ENCODE peak calls at places on chromosome 14, in five cellular contexts. I is uterus; V is left ventricle myocardium inferior; S is HepG2; W is CD8-positive, alpha-beta T cell. M is an unnamed sample. For H3K27me3, the result is how much of the 10 kb centered on the place peaks cover.

GRCh38 chr14:89304972-89305703 is 111.9 kb downstream of the FOXN3 start:
- DNase-seq in I (peak), V (no peak), S (no peak), W (no peak), M (no peak)

GRCh38 chr14:35959835-35960234 is 133.7 kb downstream of the BRMS1L start:
- DNase-seq in I (no peak), V (no peak), S (no peak), W (no peak), M (no peak)

GRCh38 chr14:101464984-101465794 is 96.1 kb upstream of the DIO3 start:
- DNase-seq in I (no peak), V (no peak), S (no peak), W (peak), M (no peak)

GRCh38 chr14:67599698-67600561 is at the start of gene PIGH:
- DNase-seq in I (peak), V (peak), S (peak), W (peak), M (peak)

GRCh38 chr14:72891666-72892102 is 2.2 kb downstream of the DPF3 start:
- DNase-seq in I (no peak), V (no peak), S (no peak), W (no peak), M (no peak)

GRCh38 chr14:46054526-46054925 is 597.1 kb downstream of the RPL10L start:
- DNase-seq in I (no peak), V (no peak), S (no peak), W (no peak), M (no peak)

GRCh38 chr14:94239416-94239815 is 53.7 kb downstream of the SERPINA10 start:
- DNase-seq in I (no peak), V (no peak), S (no peak), W (no peak), M (no peak)

GRCh38 chr14:21024668-21025373 is at the start of gene NDRG2:
- DNase-seq in I (peak), V (peak), S (peak), W (peak), M (peak)

GRCh38 chr14:93879362-93879983 is 47.7 kb upstream of the FAM181A start:
- DNase-seq in I (no peak), V (no peak), S (no peak), W (no peak), M (no peak)

GRCh38 chr14:78005325-78005724 is 164.8 kb upstream of the NRXN3 start:
- DNase-seq in I (no peak), V (no peak), S (no peak), W (no peak), M (no peak)

GRCh38 chr14:74962493-74962892 is 7.1 kb upstream of the PGF start:
- DNase-seq in I (no peak), V (no peak), S (no peak), W (no peak), M (no peak)

GRCh38 chr14:85399196-85399595 is 130.7 kb upstream of the FLRT2 start:
- DNase-seq in I (no peak), V (no peak), S (no peak), W (no peak), M (no peak)

GRCh38 chr14:32524609-32525391 is 195.7 kb downstream of the AKAP6 start:
- DNase-seq in I (no peak), V (no peak), S (no peak), W (no peak), M (no peak)

GRCh38 chr14:34680806-34681479 is 33.5 kb downstream of the CFL2 start:
- DNase-seq in I (no peak), V (no peak), S (no peak), W (no peak), M (no peak)

GRCh38 chr14:35336171-35337073 is 44.2 kb downstream of the PSMA6 start:
- DNase-seq in I (peak), V (peak), S (peak), W (no peak), M (no peak)

GRCh38 chr14:74609721-74610120 is 2.3 kb downstream of the LTBP2 start:
- DNase-seq in I (peak), V (no peak), S (no peak), W (no peak), M (no peak)

GRCh38 chr14:55711171-55711811 is 131.3 kb downstream of the KTN1 start:
- DNase-seq in I (no peak), V (no peak), S (no peak), W (no peak), M (no peak)

GRCh38 chr14:52733824-52734223 is 3.9 kb downstream of the STYX start:
- DNase-seq in I (no peak), V (no peak), S (no peak), W (no peak), M (no peak)

GRCh38 chr14:104252256-104253215 is 114.1 kb downstream of the KIF26A start:
- DNase-seq in I (no peak), V (no peak), S (no peak), W (peak), M (no peak)

GRCh38 chr14:80426686-80427085 is 215.4 kb upstream of the DIO2 start:
- DNase-seq in I (no peak), V (no peak), S (no peak), W (no peak), M (no peak)

GRCh38 chr14:75274899-75275569 is 3.6 kb upstream of the FOS start:
- DNase-seq in I (no peak), V (peak), S (no peak), W (peak), M (no peak)

DNA sequence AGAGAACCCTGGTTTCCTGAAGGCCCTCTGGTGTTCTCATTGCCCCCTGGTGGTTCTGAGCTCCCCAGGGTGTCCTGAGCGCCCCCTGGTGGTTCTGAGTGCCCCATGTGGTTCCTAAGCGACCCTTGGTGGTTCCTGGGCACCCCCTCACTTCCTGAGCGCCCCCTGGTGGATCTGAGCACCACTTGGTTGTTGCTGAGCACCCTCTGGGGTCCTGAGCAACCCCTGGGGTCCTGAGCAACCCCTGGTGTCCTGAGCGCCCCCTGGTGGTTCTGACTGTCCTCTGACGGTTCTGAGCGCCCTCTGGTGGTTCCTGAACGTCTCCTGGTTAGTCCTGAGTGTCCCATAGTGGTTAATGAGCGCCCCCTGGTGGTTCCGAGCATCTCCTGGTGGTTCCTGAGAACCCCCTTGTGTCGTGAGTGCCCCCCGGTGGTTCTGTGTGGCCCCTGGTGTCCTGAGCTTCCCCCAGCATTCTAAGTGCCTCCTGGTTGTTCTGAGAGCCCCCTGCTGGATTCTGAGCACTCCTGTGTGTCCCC is 568.3 kb downstream of the TMEM121 start:
- DNase-seq in I (no peak), V (no peak), S (peak), W (no peak), M (peak)
- TF ChIP-seq CTCF in I (no peak), V (no peak), S (peak), W (no peak), M (peak)

GRCh38 chr14:68794130-68794855 is 1.4 kb upstream of the ZFP36L1 start:
- DNase-seq in I (peak), V (peak), S (peak), W (peak), M (peak)
- H3K4me3 ChIP-seq in I (peak), V (peak), S (peak), W (peak), M (peak)

DNA sequence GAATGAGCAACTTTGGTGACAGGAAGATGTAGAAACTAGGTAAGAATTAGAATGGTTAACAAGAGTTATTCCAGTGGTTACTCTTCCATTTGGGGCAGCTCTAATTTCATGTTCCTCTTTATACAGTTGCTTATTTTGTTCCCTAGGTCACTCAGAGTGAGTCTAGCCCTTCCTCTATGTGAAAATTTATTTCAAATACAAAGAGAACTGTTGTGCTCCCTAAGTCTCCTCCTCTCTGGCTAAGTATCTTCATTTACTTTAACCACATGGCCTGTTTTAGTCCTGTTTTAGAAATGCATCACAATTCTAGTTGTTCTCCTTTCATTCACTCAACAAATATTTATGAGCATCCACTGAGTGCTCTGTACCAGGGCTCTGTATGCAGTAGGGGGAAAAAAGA is 51.1 kb upstream of the HIF1A start:
- DNase-seq in I (no peak), V (no peak), S (no peak), W (no peak), M (no peak)
- H3K27me3 ChIP-seq in I (under half), V (under half), S (under half), W (under half), M (under half)

GRCh38 chr14:59018978-59019377 is 169.5 kb upstream of the DAAM1 start:
- DNase-seq in I (no peak), V (no peak), S (no peak), W (no peak), M (no peak)
- TF ChIP-seq CTCF in I (no peak), V (no peak), S (peak), W (no peak), M (peak)

DNA sequence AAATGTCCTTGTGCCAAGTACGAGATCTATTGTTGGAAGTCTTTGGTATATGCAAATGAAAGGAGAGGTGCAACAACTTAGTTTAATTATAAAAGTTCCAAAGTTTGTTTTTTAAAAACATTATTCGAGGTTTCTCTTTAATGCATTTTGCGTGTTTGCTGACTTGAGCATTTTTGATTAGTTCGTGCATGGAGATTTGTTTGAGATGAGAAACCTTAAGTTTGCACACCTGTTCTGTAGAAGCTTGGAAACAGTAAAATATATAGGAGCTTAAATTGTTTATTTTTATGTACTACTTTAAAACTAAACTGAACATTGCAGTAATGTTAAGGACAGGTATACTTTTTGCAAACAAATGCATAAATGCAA is 2.3 kb downstream of the HSPA2 start:
- DNase-seq in I (no peak), V (no peak), S (no peak), W (no peak), M (no peak)
- H3K4me3 ChIP-seq in I (peak), V (peak), S (no peak), W (peak), M (no peak)

GRCh38 chr14:99224116-99224910 is 47.7 kb downstream of the BCL11B start:
- DNase-seq in I (no peak), V (no peak), S (no peak), W (no peak), M (no peak)

GRCh38 chr14:99224948-99225347 is 47.0 kb downstream of the BCL11B start:
- DNase-seq in I (no peak), V (no peak), S (no peak), W (no peak), M (no peak)

GRCh38 chr14:99229654-99230215 is 42.3 kb downstream of the BCL11B start:
- DNase-seq in I (no peak), V (no peak), S (no peak), W (peak), M (no peak)

GRCh38 chr14:99226687-99227086 is 45.3 kb downstream of the BCL11B start:
- DNase-seq in I (no peak), V (no peak), S (no peak), W (no peak), M (no peak)

GRCh38 chr14:99225804-99226203 is 46.2 kb downstream of the BCL11B start:
- DNase-seq in I (no peak), V (no peak), S (no peak), W (peak), M (no peak)
- H3K27me3 ChIP-seq in I (under half), V (half or more), S (under half), W (under half), M (under half)

DNA sequence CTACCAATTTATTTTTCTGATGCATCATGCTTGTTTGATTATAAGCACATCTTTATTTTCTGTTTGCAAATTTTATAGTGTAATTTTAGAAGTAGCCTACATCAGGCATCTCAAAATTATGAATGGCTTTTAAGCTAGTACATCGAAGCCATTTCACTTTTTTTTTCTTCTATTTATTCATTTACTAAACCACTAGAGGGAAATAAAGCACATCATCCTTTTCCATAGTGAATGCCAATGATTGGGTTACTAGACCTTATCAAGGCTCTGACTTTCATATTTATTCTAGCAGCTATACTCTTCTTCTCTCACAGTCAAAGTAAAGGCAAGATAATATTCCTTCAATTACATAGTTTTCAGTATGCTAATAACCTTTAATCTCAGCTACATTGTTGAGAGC is 736.4 kb upstream of the LRFN5 start:
- DNase-seq in I (no peak), V (no peak), S (no peak), W (no peak), M (no peak)
- TF ChIP-seq CTCF in I (no peak), V (no peak), S (no peak), W (no peak), M (no peak)

M was measured in Caco-2.